ENCODE peak calls at places on chromosomes 4 and X, in four cellular contexts. D, S, L and X are unnamed samples.

GRCh38 chrX:71366674-71367256 is 608 bp downstream of the TAF1 start:
- DNase-seq in S (no peak), L (peak), D (peak), X (peak)

GRCh38 chr4:47031011-47031678 is at the start of gene GABRB1:
- DNase-seq in D (peak), S (peak), L (peak), X (peak)

GRCh38 chr4:85498068-85498733 is 23.3 kb downstream of the ARHGAP24 start:
- DNase-seq in S (no peak), D (peak), L (no peak), X (no peak)

GRCh38 chr4:56757270-56757746 is 64.2 kb downstream of the SPINK2 start:
- DNase-seq in D (peak), L (peak), S (no peak), X (no peak)

GRCh38 chr4:77175201-77175610 is 18.2 kb downstream of the CCNG2 start:
- DNase-seq in D (no peak), S (no peak), L (no peak), X (no peak)

GRCh38 chr4:52990706-52991105 is 128.6 kb downstream of the RASL11B start:
- DNase-seq in L (no peak), D (no peak), S (no peak), X (no peak)

GRCh38 chrX:70219938-70220764 is 14.3 kb upstream of the AWAT1 start:
- DNase-seq in L (no peak), S (no peak), D (peak), X (no peak)

GRCh38 chrX:96540111-96540631 is 144.5 kb upstream of the DIAPH2 start:
- DNase-seq in L (no peak), S (no peak), D (no peak), X (no peak)

DNA sequence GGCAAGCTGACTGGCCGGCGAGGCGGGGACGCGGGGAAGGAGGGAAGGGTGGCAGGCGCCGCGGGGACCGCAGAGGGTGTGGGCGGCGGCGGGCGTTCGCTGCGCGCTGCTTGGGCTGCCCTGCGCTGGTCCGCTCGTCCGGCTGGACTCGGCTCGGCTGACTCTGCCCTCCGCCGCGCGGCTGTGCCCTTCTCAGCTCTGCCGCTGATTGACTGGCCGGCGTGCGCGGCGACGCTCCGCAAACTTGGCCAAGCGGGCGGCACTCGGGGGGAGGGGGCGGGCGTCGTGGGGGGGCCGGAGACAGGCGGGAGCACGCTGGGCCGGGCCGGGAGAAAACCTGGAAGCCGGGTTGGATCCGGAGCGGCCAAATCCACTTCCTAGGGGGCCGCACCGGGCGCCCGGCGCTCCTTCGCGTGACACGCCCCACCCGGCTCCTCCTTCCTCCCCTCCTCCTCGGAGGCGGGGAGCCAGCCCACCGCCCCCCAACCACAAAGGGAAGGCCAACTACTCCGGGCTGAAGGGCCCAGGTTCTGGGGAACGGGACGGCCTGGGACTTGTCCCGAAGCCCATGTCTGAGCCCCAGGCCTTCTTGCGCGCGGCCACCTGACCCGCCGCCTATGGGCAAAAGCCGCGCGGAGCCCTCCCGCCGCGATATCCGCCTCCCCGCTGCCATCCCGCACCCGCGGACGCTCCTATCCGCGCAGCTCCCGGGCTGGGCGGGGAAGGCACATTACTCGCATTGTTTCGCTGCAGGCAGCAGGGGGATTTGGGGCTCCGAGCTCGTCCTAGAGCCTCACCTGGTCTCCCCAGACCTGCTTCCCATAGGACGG is at the start of gene GPC4:
- DNase-seq in L (peak), D (peak), S (peak), X (no peak)
- TF ChIP-seq CTCF in L (no peak), D (no peak), S (no peak), X (no peak)

GRCh38 chrX:25079020-25079419 is 63.3 kb upstream of the ARX start:
- DNase-seq in S (no peak), L (no peak), D (no peak), X (no peak)
- TF ChIP-seq CTCF in S (no peak), L (no peak), D (no peak), X (no peak)

GRCh38 chr4:54568184-54568583 is 89.6 kb upstream of the KIT start:
- DNase-seq in S (no peak), L (no peak), D (peak), X (no peak)
- TF ChIP-seq CTCF in S (no peak), L (no peak), D (no peak), X (no peak)

DNA sequence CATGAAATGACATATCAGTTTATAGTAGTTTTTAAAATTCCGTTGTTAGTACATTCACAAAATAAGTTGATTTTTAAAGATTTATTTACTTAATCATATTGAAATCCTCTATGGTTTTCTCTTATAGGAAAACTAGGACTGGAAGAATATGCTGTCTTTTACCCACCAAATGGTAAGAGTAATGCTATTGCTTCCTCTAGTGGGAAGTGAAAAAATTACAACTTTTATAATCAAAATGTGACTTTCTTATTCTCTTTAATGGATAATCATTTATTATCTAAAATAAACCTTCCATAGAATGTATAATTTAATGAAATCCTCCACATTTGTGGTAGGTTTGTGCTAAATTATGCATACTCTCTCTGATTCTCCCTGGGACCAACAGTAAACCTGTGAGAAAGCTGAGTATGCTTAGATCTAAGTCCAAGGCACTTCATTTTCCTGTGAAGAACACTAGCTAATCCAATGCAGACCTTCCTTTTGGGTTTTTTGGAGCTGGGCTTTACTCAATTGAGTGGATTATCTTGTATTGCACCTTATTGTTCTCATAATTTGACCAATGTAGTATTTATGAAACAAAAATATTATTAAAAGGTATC is 136.2 kb downstream of the TBC1D19 start:
- DNase-seq in S (no peak), D (peak), L (no peak), X (no peak)
- TF ChIP-seq CTCF in S (peak), D (peak), L (peak), X (peak)

DNA sequence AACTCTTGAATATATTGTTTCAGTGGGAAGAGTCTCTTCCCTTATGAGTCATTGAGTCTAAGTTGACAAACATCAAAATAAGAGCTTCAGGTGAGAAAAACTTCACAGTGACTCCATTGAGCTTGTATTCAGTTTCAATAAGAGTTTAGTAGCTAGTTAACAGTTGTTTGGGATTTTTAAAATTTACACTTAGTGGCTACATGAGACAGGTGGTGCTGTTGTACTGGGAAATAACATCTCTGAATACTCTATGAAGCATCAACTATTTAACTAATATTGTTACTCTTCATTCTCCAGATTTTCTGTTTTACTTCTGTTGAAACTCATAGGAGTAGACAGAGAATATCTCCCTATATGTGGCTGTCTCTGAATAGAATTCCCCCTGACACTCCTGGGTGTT is 1609.1 kb downstream of the C4orf33 start:
- DNase-seq in L (no peak), D (no peak), S (no peak), X (no peak)
- TF ChIP-seq CTCF in L (no peak), D (no peak), S (no peak), X (no peak)